ENCODE peak calls at places on chromosomes 7 and 10, in five cellular contexts. A is A549, N is K562, Z is HepG2, E is H1. H is an unnamed sample.

GRCh38 chr10:7950981-7951847 is 103.3 kb upstream of the GATA3 start:
- DNase-seq in A (no peak), E (no peak), Z (peak; percentile 37), N (no peak), H (no peak)

GRCh38 chr10:94008526-94008925 is 14.8 kb downstream of the PLCE1 start:
- DNase-seq in E (no peak), Z (no peak), N (no peak), A (no peak), H (no peak)

GRCh38 chr10:48655426-48656240 is 29.0 kb upstream of the WDFY4 start:
- DNase-seq in A (peak; percentile 33), N (peak; percentile 59), Z (no peak), E (no peak), H (peak; percentile 81)

GRCh38 chr7:834277-834676 is 2.0 kb downstream of the SUN1 start:
- DNase-seq in Z (no peak), N (no peak), A (no peak), E (no peak), H (no peak)

GRCh38 chr7:140924821-140925421 is at the start of gene BRAF:
- DNase-seq in Z (peak; percentile 23), E (peak; percentile 46), A (peak; percentile 62), N (peak; percentile 98), H (peak; percentile 89)

GRCh38 chr10:131911451-131911850 is 10.6 kb downstream of the PPP2R2D start:
- DNase-seq in A (no peak), Z (no peak), E (no peak), N (no peak), H (no peak)

GRCh38 chr7:7971308-7972040 is 2.9 kb downstream of the GLCCI1 start:
- DNase-seq in A (no peak), N (no peak), Z (no peak), E (no peak), H (no peak)

GRCh38 chr7:155497149-155497901 is 39.4 kb downstream of the EN2 start:
- DNase-seq in Z (no peak), E (no peak), N (no peak), A (no peak), H (no peak)

GRCh38 chr10:83612050-83612449 is 527.3 kb upstream of the GHITM start:
- DNase-seq in Z (no peak), A (no peak), N (no peak), E (no peak), H (peak; percentile 48)

GRCh38 chr10:490256-490655 is 199.2 kb downstream of the DIP2C start:
- DNase-seq in E (no peak), Z (no peak), N (no peak), A (no peak), H (no peak)

GRCh38 chr10:58081353-58081752 is 186.3 kb downstream of the IPMK start:
- DNase-seq in A (no peak), Z (no peak), E (no peak), N (no peak), H (no peak)

GRCh38 chr10:22805304-22805703 is 90.9 kb upstream of the PIP4K2A start:
- DNase-seq in E (no peak), N (no peak), A (no peak), Z (peak; percentile 19), H (peak; percentile 31)

GRCh38 chr10:21173964-21174669 is 277.0 kb upstream of the NEBL start:
- DNase-seq in E (no peak), N (peak; percentile 55), A (peak; percentile 66), Z (no peak), H (no peak)

GRCh38 chr10:7537126-7537525 is 126.3 kb upstream of the SFMBT2 start:
- DNase-seq in A (no peak), Z (no peak), E (no peak), N (no peak), H (no peak)

GRCh38 chr7:38327597-38327996 is 54.2 kb upstream of the TARP start:
- DNase-seq in E (no peak), N (no peak), A (no peak), Z (no peak), H (peak; percentile 69)

GRCh38 chr10:11908536-11908935 is 85.4 kb downstream of the PROSER2 start:
- DNase-seq in A (no peak), E (no peak), Z (no peak), N (no peak), H (no peak)

GRCh38 chr10:27998178-27998953 is 513 bp downstream of the ODAD2 start:
- DNase-seq in E (no peak), A (no peak), N (no peak), Z (no peak), H (peak; percentile 51)

GRCh38 chr7:76008156-76008687 is 13.8 kb upstream of the TMEM120A start:
- DNase-seq in Z (no peak), N (no peak), A (no peak), E (no peak), H (no peak)

GRCh38 chr7:37726022-37726421 is 42.5 kb downstream of the GPR141 start:
- DNase-seq in N (no peak), Z (no peak), E (no peak), A (no peak), H (no peak)

GRCh38 chr7:92730808-92731207 is 105.6 kb downstream of the CDK6 start:
- DNase-seq in N (no peak), A (no peak), E (no peak), Z (no peak), H (no peak)

GRCh38 chr10:96395931-96396877 is 37.4 kb upstream of the OPALIN start:
- DNase-seq in N (peak; percentile 76), Z (peak; percentile 41), E (peak; percentile 56), A (peak; percentile 91), H (peak; percentile 64)
- H3K4me2 ChIP-seq in N (no peak overlapping the region), Z (peak overlapping the region; percentile 34), E (peak overlapping the region; percentile 4), A (peak overlapping the region; percentile 44), H (no peak overlapping the region)

GRCh38 chr7:139034855-139035587 is 821 bp downstream of the ZC3HAV1L start:
- DNase-seq in N (peak; percentile 25), E (no peak), A (peak; percentile 85), Z (no peak), H (peak; percentile 40)
- TF ChIP-seq JUN in N (no peak), E (no peak), A (no peak), Z (no peak), H (no peak)

GRCh38 chr10:90982406-90983008 is 61.6 kb upstream of the ANKRD1 start:
- DNase-seq in A (no peak), Z (peak; percentile 71), E (no peak), N (no peak), H (no peak)
- H3K4me1 ChIP-seq in A (no peaks in the 10 kb centered on the region), Z (peaks cover 11% of the 10 kb centered on the region), E (no peaks in the 10 kb centered on the region), N (no peaks in the 10 kb centered on the region), H (no peaks in the 10 kb centered on the region)

GRCh38 chr10:106819490-106819889 is 345.0 kb downstream of the SORCS1 start:
- DNase-seq in Z (no peak), A (no peak), E (no peak), N (no peak), H (no peak)

GRCh38 chr10:106816318-106817085 is 348.0 kb downstream of the SORCS1 start:
- DNase-seq in A (no peak), Z (no peak), N (no peak), E (no peak), H (no peak)

DNA sequence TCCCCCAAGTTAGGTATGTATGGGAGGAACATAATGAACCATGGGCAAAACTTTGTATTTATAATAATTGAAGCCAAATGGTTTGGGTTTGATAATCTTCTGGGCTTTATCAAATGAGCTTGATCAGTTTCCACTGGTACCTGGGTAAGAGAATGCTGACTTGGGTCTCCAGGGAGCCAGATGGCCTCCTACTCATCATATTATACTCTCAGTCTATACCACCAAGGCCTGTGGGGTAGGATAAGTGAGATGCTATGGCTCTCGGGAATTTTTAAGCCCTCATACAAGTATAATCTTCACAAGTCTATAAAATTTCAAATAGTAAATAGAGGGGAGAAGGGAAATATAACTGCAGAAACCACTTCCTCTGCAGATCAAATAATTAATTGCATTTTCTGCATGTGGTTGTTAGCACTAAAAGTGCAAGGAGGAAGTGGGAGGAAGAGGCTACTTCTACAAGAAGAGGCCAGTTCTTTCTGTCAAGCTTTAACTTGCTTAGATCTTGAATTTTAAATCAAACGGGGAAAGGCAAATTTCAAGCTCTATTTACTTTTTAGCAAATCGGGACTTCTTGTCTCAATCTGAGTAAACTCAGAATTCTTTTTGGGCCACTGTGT is 349.0 kb downstream of the SORCS1 start:
- DNase-seq in A (no peak), E (no peak), N (no peak), Z (no peak), H (no peak)
- H3K4me2 ChIP-seq in A (no peak overlapping the region), E (no peak overlapping the region), N (no peak overlapping the region), Z (no peak overlapping the region), H (no peak overlapping the region)

GRCh38 chr7:2920956-2921708 is 77.0 kb upstream of the GNA12 start:
- DNase-seq in Z (no peak), A (no peak), N (peak; percentile 27), E (no peak), H (no peak)
- TF ChIP-seq JUN in Z (no peak), A (no peak), N (no peak), E (no peak), H (no peak)

GRCh38 chr7:36186841-36187240 is 33.8 kb downstream of the EEPD1 start:
- DNase-seq in A (no peak), Z (peak; percentile 25), E (no peak), N (no peak), H (no peak)
- H3K4me1 ChIP-seq in A (peaks cover 25% of the 10 kb centered on the region), Z (peaks cover 77% of the 10 kb centered on the region), E (no peaks in the 10 kb centered on the region), N (no peaks in the 10 kb centered on the region), H (no peaks in the 10 kb centered on the region)

H was measured in endothelial cell of umbilical vein.